ENCODE peak calls at places on chromosomes 1 and 21, in eight cellular contexts. U, P, X, D, F, C, S and B are unnamed samples.

GRCh38 chr1:14118691-14119485 is 418.9 kb downstream of the PRDM2 start:
- ATAC-seq in F (no peak), C (no peak), S (no peak), U (no peak), X (no peak), P (no peak), D (no peak), B (no peak)

GRCh38 chr1:247417786-247418185 is 1.8 kb downstream of the NLRP3 start:
- ATAC-seq in X (no peak), U (no peak), D (no peak), C (no peak), F (no peak), P (no peak), S (peak; percentile 51), B (no peak)

GRCh38 chr1:65065535-65066378 is 82.2 kb upstream of the AK4 start:
- ATAC-seq in U (peak; percentile 11), X (no peak), D (peak; percentile 70), C (no peak), S (no peak), P (no peak), F (no peak), B (no peak)

GRCh38 chr1:51414811-51415210 is 84.4 kb upstream of the TTC39A start:
- ATAC-seq in S (no peak), P (no peak), U (no peak), F (no peak), D (no peak), X (no peak), C (no peak), B (no peak)

GRCh38 chr1:26020390-26020789 is 1.2 kb upstream of the EXTL1 start:
- ATAC-seq in D (no peak), U (no peak), S (no peak), P (no peak), C (no peak), X (no peak), F (no peak), B (no peak)

GRCh38 chr1:111938123-111938522 is 51.3 kb downstream of the KCND3 start:
- ATAC-seq in X (no peak), C (no peak), F (no peak), S (no peak), U (no peak), D (no peak), P (no peak), B (no peak)

GRCh38 chr1:21955474-21956281 is 18.6 kb upstream of the HSPG2 start:
- ATAC-seq in P (no peak), D (peak; percentile 28), C (peak; percentile 40), S (peak; percentile 43), U (peak; percentile 34), X (peak; percentile 55), F (no peak), B (peak; percentile 50)

GRCh38 chr1:30679201-30679975 is 44.0 kb downstream of the MATN1 start:
- ATAC-seq in C (no peak), S (no peak), U (no peak), P (no peak), F (no peak), D (no peak), X (no peak), B (no peak)

GRCh38 chr21:44078411-44078981 is 28.7 kb upstream of the PWP2 start:
- ATAC-seq in X (no peak), U (no peak), D (peak; percentile 95), S (no peak), C (no peak), P (no peak), F (no peak), B (no peak)

GRCh38 chr1:81437649-81438048 is 363.1 kb upstream of the ADGRL2 start:
- ATAC-seq in X (peak; percentile 87), C (no peak), P (no peak), D (no peak), U (no peak), F (no peak), S (no peak), B (no peak)

GRCh38 chr1:23799570-23800395 is 771 bp downstream of the GALE start:
- ATAC-seq in X (peak; percentile 42), C (peak; percentile 59), D (peak; percentile 26), S (peak; percentile 46), U (peak; percentile 50), F (peak; percentile 64), P (peak; percentile 56), B (peak; percentile 26)

GRCh38 chr1:119048624-119049404 is 60.7 kb upstream of the TBX15 start:
- ATAC-seq in X (no peak), S (no peak), C (no peak), F (no peak), U (no peak), P (no peak), D (no peak), B (no peak)

GRCh38 chr21:35020446-35020845 is 28.7 kb downstream of the RUNX1 start:
- ATAC-seq in P (no peak), S (no peak), X (no peak), C (no peak), F (no peak), U (no peak), D (no peak), B (no peak)

GRCh38 chr1:230205719-230206198 is 138.7 kb downstream of the GALNT2 start:
- ATAC-seq in P (no peak), S (peak; percentile 29), X (no peak), U (no peak), C (peak; percentile 87), D (no peak), F (no peak), B (no peak)

GRCh38 chr1:110160701-110161100 is 10.4 kb downstream of the SLC6A17 start:
- ATAC-seq in C (no peak), F (no peak), U (no peak), X (no peak), S (no peak), P (no peak), D (no peak), B (no peak)

GRCh38 chr1:68093737-68094136 is 43.3 kb upstream of the DIRAS3 start:
- ATAC-seq in D (no peak), S (no peak), F (no peak), X (no peak), P (no peak), C (no peak), U (no peak), B (no peak)

GRCh38 chr1:160806109-160806665 is 10.2 kb downstream of the LY9 start:
- ATAC-seq in D (no peak), S (no peak), F (no peak), U (no peak), C (no peak), X (peak; percentile 77), P (no peak), B (no peak)

GRCh38 chr21:40373760-40374159 is 473.2 kb downstream of the DSCAM start:
- ATAC-seq in C (no peak), F (no peak), X (no peak), S (no peak), D (no peak), U (no peak), P (no peak), B (no peak)

GRCh38 chr1:8858112-8858668 is 20.3 kb downstream of the ENO1 start:
- ATAC-seq in F (peak; percentile 46), U (peak; percentile 38), P (peak; percentile 78), S (no peak), C (peak; percentile 53), X (peak; percentile 5), D (peak; percentile 11), B (peak; percentile 44)

GRCh38 chr21:17848228-17848627 is 29.1 kb upstream of the C21orf91 start:
- ATAC-seq in X (peak; percentile 98), D (no peak), F (peak; percentile 71), U (no peak), C (peak; percentile 38), S (peak; percentile 87), P (peak; percentile 34), B (peak; percentile 31)

GRCh38 chr1:89633745-89634625 is 1.1 kb downstream of the LRRC8C start:
- ATAC-seq in X (peak; percentile 6), S (peak; percentile 34), P (peak; percentile 23), U (peak; percentile 8), D (peak; percentile 38), F (peak; percentile 7), C (peak; percentile 10), B (peak; percentile 12)

GRCh38 chr1:19210772-19211549 is 895 bp upstream of the UBR4 start:
- ATAC-seq in C (peak; percentile 29), P (no peak), X (no peak), F (no peak), D (peak; percentile 2), U (peak; percentile 27), S (peak; percentile 1), B (no peak)
- TF ChIP-seq POLR2AphosphoS5 in C (no peak), P (no peak), X (no peak), F (no peak), D (no peak), U (no peak), S (no peak), B (no peak)

DNA sequence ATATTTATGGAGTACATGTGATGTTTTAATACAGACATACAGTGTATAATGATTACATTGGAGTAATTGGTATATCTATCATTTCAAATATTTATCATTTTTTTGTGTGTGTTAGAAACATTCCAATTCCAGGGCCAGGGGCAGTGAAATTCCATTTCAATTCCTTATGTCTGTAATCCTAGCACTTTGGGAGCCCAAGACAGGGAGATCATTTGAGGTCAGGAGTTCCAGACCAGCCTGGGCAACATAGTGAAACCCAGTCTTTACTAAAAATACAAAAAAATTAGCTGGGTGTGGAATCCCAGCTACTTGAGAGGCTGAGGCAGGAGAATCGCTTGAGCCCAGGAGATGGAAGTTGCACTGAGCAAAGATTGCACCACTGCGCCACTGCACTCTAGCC is 30.4 kb upstream of the PDC start:
- ATAC-seq in F (no peak), D (no peak), S (no peak), X (no peak), P (no peak), C (no peak), U (no peak), B (no peak)
- H3K4me1 ChIP-seq in F (no peaks in the 10 kb centered on the region), D (no peaks in the 10 kb centered on the region), S (no peaks in the 10 kb centered on the region), X (peaks cover 4% of the 10 kb centered on the region), P (no peaks in the 10 kb centered on the region), C (no peaks in the 10 kb centered on the region), U (no peaks in the 10 kb centered on the region), B (no peaks in the 10 kb centered on the region)

GRCh38 chr21:24941316-24942185 is 665.7 kb downstream of the MRPL39 start:
- ATAC-seq in S (no peak), C (no peak), X (no peak), F (no peak), P (peak; percentile 62), U (no peak), D (peak; percentile 86), B (no peak)
- TF ChIP-seq POLR2AphosphoS5 in S (no peak), C (no peak), X (no peak), F (no peak), P (no peak), U (no peak), D (no peak), B (peak; percentile 34)

GRCh38 chr1:10599194-10599861 is 124.6 kb downstream of the PEX14 start:
- ATAC-seq in D (no peak), S (no peak), C (no peak), F (peak; percentile 78), X (no peak), U (peak; percentile 92), P (peak; percentile 75), B (no peak)
- H3K4me1 ChIP-seq in D (peaks cover 18% of the 10 kb centered on the region), S (peaks cover 3% of the 10 kb centered on the region), C (no peaks in the 10 kb centered on the region), F (peaks cover 23% of the 10 kb centered on the region), X (peaks cover 11% of the 10 kb centered on the region), U (peaks cover 46% of the 10 kb centered on the region), P (peaks cover 9% of the 10 kb centered on the region), B (no peaks in the 10 kb centered on the region)